ENCODE peak calls at places on chromosomes 11 and 22, in six cellular contexts. P is uterus, W is osteoblast, O is esophagus muscularis mucosa, T is GM13977, X is tibial nerve. A is an unnamed sample.

GRCh38 chr11:20132667-20133039 is 27.6 kb downstream of the DBX1 start:
- DNase-seq in P (no peak), W (no peak), O (no peak), T (no peak), X (no peak), A (no peak)

GRCh38 chr11:128052912-128053641 is 534.3 kb downstream of the ETS1 start:
- DNase-seq in P (no peak), W (no peak), O (no peak), T (no peak), X (no peak), A (no peak)

GRCh38 chr11:121520243-121521144 is 67.7 kb upstream of the SORL1-AS1 start:
- DNase-seq in P (no peak), W (no peak), O (no peak), T (no peak), X (no peak), A (no peak)

GRCh38 chr11:73198677-73199076 is 19.4 kb upstream of the P2RY2 start:
- DNase-seq in P (no peak), W (no peak), O (no peak), T (no peak), X (no peak), A (no peak)

GRCh38 chr11:3152471-3153110 is 12.5 kb downstream of the OSBPL5 start:
- DNase-seq in P (no peak), W (peak), O (no peak), T (no peak), X (no peak), A (no peak)

GRCh38 chr11:69049490-69049867 is 747 bp downstream of the TPCN2 start:
- DNase-seq in P (no peak), W (peak), O (no peak), T (no peak), X (no peak), A (no peak)

GRCh38 chr11:69437001-69437875 is 44.2 kb upstream of the LINC01488 start:
- DNase-seq in P (no peak), W (peak), O (no peak), T (no peak), X (no peak), A (no peak)

GRCh38 chr11:27902981-27903624 is 202.8 kb upstream of the BDNF start:
- DNase-seq in P (no peak), W (no peak), O (no peak), T (no peak), X (no peak), A (no peak)

GRCh38 chr11:18312012-18312411 is 9.9 kb downstream of the HPS5 start:
- DNase-seq in P (no peak), W (peak), O (no peak), T (no peak), X (no peak), A (no peak)

GRCh38 chr11:77384584-77384983 is 83.1 kb upstream of the GDPD4 start:
- DNase-seq in P (no peak), W (no peak), O (no peak), T (no peak), X (no peak), A (no peak)

GRCh38 chr22:46845281-46846153 is 83.1 kb downstream of the TBC1D22A start:
- DNase-seq in P (no peak), W (peak), O (no peak), T (no peak), X (no peak), A (no peak)

GRCh38 chr22:22074634-22075381 is 92.2 kb upstream of the TOP3B start:
- DNase-seq in P (no peak), W (no peak), O (no peak), T (no peak), X (no peak), A (no peak)

GRCh38 chr11:393219-394033 is 583 bp upstream of the PKP3 start:
- DNase-seq in P (no peak), W (peak), O (no peak), T (no peak), X (no peak), A (no peak)

GRCh38 chr22:31268281-31268680 is 24.0 kb downstream of the PIK3IP1 start:
- DNase-seq in P (no peak), W (no peak), O (no peak), T (no peak), X (no peak), A (no peak)

GRCh38 chr11:133350045-133350444 is 182.3 kb downstream of the OPCML start:
- DNase-seq in P (no peak), W (no peak), O (peak), T (no peak), X (no peak), A (no peak)

GRCh38 chr11:13207665-13208594 is 69.7 kb upstream of the BMAL1 start:
- DNase-seq in P (peak), W (no peak), O (no peak), T (no peak), X (peak), A (no peak)

GRCh38 chr22:45612451-45612901 is 59.2 kb upstream of the ATXN10 start:
- DNase-seq in P (peak), W (peak), O (no peak), T (no peak), X (peak), A (no peak)

GRCh38 chr11:2558402-2558801 is 113.6 kb downstream of the KCNQ1 start:
- DNase-seq in P (no peak), W (no peak), O (no peak), T (no peak), X (no peak), A (no peak)

GRCh38 chr11:19711911-19712280 is 741 bp upstream of the NAV2 start:
- DNase-seq in P (peak), W (no peak), O (no peak), T (peak), X (no peak), A (no peak)

GRCh38 chr11:15688351-15688792 is 573.6 kb downstream of the INSC start:
- DNase-seq in P (no peak), W (peak), O (peak), T (no peak), X (peak), A (no peak)

DNA sequence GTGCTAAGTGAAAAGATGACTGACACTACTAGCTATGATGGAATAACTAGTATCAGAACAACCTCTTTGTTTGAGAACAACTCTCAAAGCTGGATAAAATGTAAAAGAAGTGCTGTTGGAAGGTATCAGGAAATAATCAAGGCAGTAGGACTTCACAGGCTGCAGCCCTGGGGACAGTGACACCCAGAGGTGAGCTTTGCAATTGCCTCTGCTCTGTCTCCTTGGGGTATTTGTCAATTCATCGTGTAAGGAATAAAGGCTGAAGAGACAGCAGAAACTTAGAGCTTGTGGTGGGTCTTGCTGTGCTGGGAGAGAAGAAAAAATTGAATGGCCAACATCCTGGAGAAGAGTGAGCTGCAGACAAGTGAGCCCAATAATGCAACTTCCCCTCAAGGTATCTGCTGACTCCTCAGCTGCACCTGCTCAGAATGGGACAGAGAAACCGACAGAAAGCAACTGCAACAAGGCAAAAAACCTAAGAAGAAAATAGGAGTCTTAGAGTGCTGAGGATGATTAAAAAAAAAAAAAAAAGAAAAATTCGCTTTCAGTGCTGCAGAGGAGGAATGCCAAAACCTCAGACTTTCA is 141.1 kb downstream of the RCN1 start:
- DNase-seq in P (no peak), W (peak), O (peak), T (peak), X (no peak), A (peak)
- TF ChIP-seq CTCF in P (no peak), W (peak), O (no peak), T (peak), X (no peak), A (peak)

DNA sequence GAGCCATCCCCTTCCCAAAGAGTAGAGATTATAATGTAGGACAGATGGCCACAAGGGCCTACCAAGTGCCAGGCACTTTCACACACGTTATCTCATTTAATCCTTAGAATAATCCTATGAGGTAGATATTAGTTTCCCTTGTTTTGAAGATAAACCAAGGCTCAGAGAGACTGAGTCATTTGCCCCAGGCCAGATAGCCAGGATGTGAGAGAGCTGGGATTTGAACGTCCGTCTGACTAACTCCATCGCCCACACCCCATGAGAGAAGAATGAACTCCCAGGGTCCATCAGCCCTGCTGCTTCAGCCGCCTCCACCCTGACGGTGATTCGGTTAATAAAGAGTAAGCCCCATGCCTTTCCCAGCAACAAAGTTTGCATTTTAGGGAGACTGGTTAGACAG is 10.7 kb downstream of the PRG3 start:
- DNase-seq in P (no peak), W (peak), O (no peak), T (no peak), X (no peak), A (no peak)
- TF ChIP-seq CTCF in P (no peak), W (no peak), O (no peak), T (no peak), X (no peak), A (no peak)

DNA sequence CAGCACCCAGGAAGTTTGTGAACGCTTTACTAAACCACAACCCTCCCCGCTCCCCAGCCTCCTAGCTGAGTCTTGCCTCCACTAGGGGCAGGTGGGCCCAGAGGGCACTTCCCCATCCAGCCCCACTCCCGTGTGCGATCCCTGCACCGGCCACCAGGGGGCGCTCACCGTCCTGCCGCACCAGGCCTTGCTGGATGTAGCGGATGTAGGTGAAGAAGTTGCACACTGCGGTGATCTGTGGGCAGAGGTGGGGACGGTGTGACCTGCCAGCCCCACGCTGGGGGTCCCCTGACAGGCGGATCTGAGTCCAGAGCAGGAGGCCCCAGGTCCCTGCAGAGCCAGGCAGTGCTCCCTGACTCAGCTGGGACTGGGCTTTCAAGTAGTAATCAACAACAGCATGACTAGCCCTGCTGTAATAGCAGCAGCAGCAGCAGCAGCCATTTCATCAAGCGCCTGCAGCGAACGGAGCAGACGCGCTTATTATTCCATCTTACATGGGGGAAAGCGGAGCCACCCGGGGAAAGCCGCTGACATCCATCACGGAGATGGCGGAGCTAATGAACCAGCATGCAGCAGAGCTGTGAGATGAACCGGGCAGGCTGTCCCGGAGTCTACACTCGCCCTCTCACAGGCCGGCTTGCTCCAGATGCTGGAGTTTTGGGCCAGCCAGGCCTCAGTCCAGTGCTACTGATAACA is 7.9 kb upstream of the FADS3 start:
- DNase-seq in P (peak), W (peak), O (peak), T (peak), X (peak), A (peak)
- TF ChIP-seq CTCF in P (peak), W (peak), O (peak), T (peak), X (peak), A (peak)

DNA sequence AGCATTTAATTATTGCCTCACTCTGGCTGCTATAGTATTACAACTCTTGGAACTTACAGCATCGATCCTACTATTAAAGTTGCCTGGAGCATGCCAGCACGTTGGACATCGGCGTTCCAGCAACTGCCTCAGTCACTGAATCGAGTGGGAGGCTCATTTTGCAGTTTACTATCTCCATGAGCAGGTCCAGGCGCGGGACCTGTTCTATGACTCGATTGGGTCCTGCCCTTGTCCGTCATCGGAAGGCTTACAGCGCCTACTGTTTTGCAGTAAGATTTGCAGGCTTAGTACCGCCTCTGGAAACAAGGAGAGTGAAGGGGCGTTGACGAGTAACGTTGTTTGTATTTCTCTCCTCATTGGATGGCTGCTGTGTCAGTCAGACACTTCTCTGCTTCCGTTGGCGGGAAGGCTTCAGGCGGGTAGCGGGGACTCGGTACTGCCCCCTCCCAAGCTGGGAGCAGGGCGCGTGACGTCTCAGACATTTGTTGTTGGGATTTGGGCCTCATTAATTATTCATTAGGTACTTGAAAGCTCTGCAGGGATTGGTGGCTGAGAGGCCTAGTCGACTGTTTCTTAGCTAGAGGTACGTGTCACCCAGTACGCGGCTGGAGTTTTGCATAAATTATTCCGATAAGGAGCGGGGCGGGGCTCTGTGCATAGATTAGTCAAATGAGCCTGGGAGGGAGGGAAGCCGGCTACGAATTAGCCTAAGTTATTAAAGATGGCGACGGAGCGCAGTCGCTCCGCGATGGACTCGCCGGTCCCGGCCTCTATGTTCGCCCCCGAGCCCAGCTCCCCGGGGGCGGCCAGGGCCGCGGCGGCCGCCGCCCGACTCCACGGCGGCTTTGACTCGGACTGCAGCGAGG is at the start of gene GTPBP1:
- DNase-seq in P (peak), W (peak), O (peak), T (peak), X (peak), A (peak)
- TF ChIP-seq CTCF in P (no peak), W (peak), O (peak), T (no peak), X (peak), A (no peak)

DNA sequence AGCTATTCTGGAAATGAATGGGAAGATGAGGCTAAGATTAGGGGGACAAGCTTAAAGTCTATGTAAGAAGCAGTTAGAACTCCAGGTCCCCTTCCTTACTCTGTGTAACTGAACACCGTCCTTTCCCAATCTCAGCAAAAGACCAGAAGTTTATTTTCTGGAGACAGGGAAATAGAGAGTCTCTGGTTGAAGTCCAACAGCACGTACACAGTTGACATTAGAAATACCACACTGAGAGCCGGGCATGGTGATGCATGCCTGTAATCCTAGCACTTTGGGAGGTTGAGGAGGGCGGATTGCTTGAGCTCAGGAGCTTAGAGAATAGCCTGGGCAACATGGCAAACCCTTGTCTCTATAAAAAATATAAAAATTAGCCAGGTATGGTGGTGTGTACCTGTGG is 94.0 kb downstream of the CD44 start:
- DNase-seq in P (no peak), W (no peak), O (no peak), T (no peak), X (no peak), A (no peak)
- TF ChIP-seq CTCF in P (no peak), W (no peak), O (no peak), T (no peak), X (no peak), A (no peak)

GRCh38 chr22:39545310-39546063 is 12.9 kb upstream of the RPS19BP1 start:
- DNase-seq in P (no peak), W (no peak), O (no peak), T (no peak), X (no peak), A (no peak)

GRCh38 chr22:39546889-39547586 is 14.5 kb upstream of the RPS19BP1 start:
- DNase-seq in P (no peak), W (peak), O (no peak), T (no peak), X (no peak), A (no peak)

GRCh38 chr22:39546064-39546365 is 13.5 kb upstream of the RPS19BP1 start:
- DNase-seq in P (no peak), W (no peak), O (no peak), T (no peak), X (no peak), A (no peak)

GRCh38 chr22:39547587-39547947 is 15.0 kb upstream of the RPS19BP1 start:
- DNase-seq in P (no peak), W (no peak), O (no peak), T (no peak), X (no peak), A (no peak)

GRCh38 chr22:39543095-39543494 is 10.5 kb upstream of the RPS19BP1 start:
- DNase-seq in P (no peak), W (no peak), O (no peak), T (no peak), X (no peak), A (no peak)
- TF ChIP-seq CTCF in P (no peak), W (peak), O (no peak), T (peak), X (no peak), A (peak)

DNA sequence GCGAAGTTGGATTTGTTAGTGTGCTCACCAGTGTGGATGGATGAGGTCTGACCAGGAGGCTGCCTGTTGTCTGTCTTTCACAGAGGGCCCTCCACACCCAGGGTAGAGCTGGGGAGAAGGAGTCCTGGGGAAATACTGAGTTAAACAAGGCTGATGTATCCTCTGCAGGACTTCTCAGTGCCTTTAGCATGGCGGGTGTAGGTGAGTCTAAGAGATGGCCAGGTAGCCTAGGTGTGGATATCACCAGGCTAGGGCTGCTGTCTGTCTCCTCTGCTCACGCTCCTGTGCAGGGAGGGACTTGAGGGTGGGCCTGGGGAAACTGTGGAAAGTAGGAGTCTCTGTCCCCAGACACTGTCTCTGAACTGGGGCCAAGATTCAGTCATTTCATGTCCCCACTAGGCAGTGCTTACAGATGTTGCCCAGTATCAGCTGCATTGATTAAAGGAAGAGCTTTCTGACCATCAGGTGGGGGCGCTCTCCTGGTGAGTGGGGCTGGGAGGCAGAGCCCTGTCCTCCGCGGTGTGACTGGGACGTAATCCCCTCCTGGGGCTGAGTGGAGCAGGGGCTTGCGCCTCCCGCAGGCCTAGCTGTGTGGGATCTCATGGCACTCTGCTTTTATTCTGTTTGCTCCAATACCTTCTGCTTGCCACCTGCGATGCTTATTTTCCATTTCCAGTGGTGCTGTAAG is 35.5 kb upstream of the CCDC188 start:
- DNase-seq in P (no peak), W (no peak), O (no peak), T (no peak), X (no peak), A (no peak)
- TF ChIP-seq CTCF in P (no peak), W (no peak), O (no peak), T (no peak), X (no peak), A (no peak)

A was measured in GM10248.